ENCODE peak calls at places on chromosomes 11 and 22, in four cellular contexts. Z is HS-27A, F is NCI-H82, T is psoas muscle. W is an unnamed sample.
A peak's percentile ranks its signal among the peaks of the same experiment; 100 is the strongest.

GRCh38 chr22:42289671-42290269 is 19.3 kb upstream of the TCF20 start:
- DNase-seq in Z (no peak), F (peak; percentile 82), T (no peak), W (no peak)

GRCh38 chr11:70432065-70432464 is 33.7 kb downstream of the CTTN start:
- DNase-seq in Z (no peak), F (no peak), T (no peak), W (no peak)

GRCh38 chr22:40345801-40346177 is 511 bp upstream of the ADSL start:
- DNase-seq in Z (no peak), F (peak; percentile 61), T (no peak), W (peak; percentile 33)

GRCh38 chr11:6320411-6321207 is at the start of gene CAVIN3:
- DNase-seq in Z (peak; percentile 75), F (no peak), T (peak; percentile 90), W (peak; percentile 83)

GRCh38 chr11:98940913-98941312 is 79.8 kb upstream of the CNTN5 start:
- DNase-seq in Z (no peak), F (peak; percentile 89), T (no peak), W (no peak)

GRCh38 chr11:828501-829115 is 889 bp downstream of the CRACR2B start:
- DNase-seq in Z (no peak), F (no peak), T (no peak), W (no peak)

GRCh38 chr11:78350646-78351165 is 66.9 kb downstream of the GAB2 start:
- DNase-seq in Z (no peak), F (no peak), T (no peak), W (peak; percentile 61)

GRCh38 chr22:17844150-17844549 is 69.9 kb upstream of the BID start:
- DNase-seq in Z (no peak), F (no peak), T (no peak), W (no peak)

GRCh38 chr22:25232301-25232700 is 12.9 kb downstream of the CRYBB2 start:
- DNase-seq in Z (no peak), F (no peak), T (no peak), W (peak; percentile 31)

GRCh38 chr22:39703890-39704658 is 133.5 kb downstream of the CACNA1I start:
- DNase-seq in Z (no peak), F (peak; percentile 96), T (peak; percentile 78), W (no peak)

GRCh38 chr11:12390687-12391110 is 13.3 kb downstream of the PARVA start:
- DNase-seq in Z (no peak), F (peak; percentile 14), T (no peak), W (no peak)

GRCh38 chr22:40512426-40513136 is 123.9 kb downstream of the MRTFA start:
- DNase-seq in Z (peak; percentile 83), F (peak; percentile 27), T (no peak), W (peak; percentile 100)

GRCh38 chr22:36220457-36220921 is 18.8 kb downstream of the APOL2 start:
- DNase-seq in Z (no peak), F (no peak), T (peak; percentile 42), W (peak; percentile 51)

GRCh38 chr11:65616575-65617001 is 1.0 kb downstream of the PCNX3 start:
- DNase-seq in Z (no peak), F (no peak), T (no peak), W (no peak)

GRCh38 chr11:108788565-108789199 is 123.8 kb downstream of the DDX10 start:
- DNase-seq in Z (no peak), F (peak; percentile 15), T (no peak), W (peak; percentile 53)

GRCh38 chr11:27040302-27041115 is at the start of gene BBOX1:
- DNase-seq in Z (no peak), F (no peak), T (no peak), W (no peak)

GRCh38 chr22:29208879-29209623 is 3.4 kb downstream of the EMID1 start:
- DNase-seq in Z (no peak), F (no peak), T (no peak), W (no peak)

GRCh38 chr11:6646631-6647281 is 8.9 kb downstream of the DCHS1 start:
- DNase-seq in Z (no peak), F (no peak), T (no peak), W (peak; percentile 84)

GRCh38 chr11:12862761-12863469 is 146.2 kb upstream of the RASSF10 start:
- DNase-seq in Z (no peak), F (peak; percentile 58), T (peak; percentile 42), W (peak; percentile 92)

GRCh38 chr11:47991266-47991830 is 11.0 kb downstream of the PTPRJ start:
- DNase-seq in Z (no peak), F (peak; percentile 68), T (peak; percentile 28), W (no peak)

GRCh38 chr11:129048911-129049310 is 106.2 kb upstream of the TP53AIP1 start:
- DNase-seq in Z (no peak), F (no peak), T (no peak), W (no peak)

GRCh38 chr11:27201454-27202302 is 161.1 kb downstream of the BBOX1 start:
- DNase-seq in Z (peak; percentile 90), F (peak; percentile 98), T (peak; percentile 67), W (peak; percentile 88)

GRCh38 chr11:128848815-128849455 is 18.2 kb downstream of the KCNJ1 start:
- DNase-seq in Z (no peak), F (peak; percentile 53), T (peak; percentile 38), W (no peak)

GRCh38 chr11:8512547-8512946 is 81.5 kb downstream of the STK33 start:
- DNase-seq in Z (no peak), F (no peak), T (no peak), W (no peak)

GRCh38 chr22:49297286-49297870 is 530.3 kb downstream of the BRD1 start:
- DNase-seq in Z (no peak), F (no peak), T (no peak), W (no peak)

GRCh38 chr11:96215094-96215782 is 127.8 kb downstream of the MAML2 start:
- DNase-seq in Z (no peak), F (no peak), T (no peak), W (peak; percentile 60)

GRCh38 chr22:27885977-27886842 is 32.8 kb downstream of the PITPNB start:
- DNase-seq in Z (peak; percentile 66), F (peak; percentile 44), T (no peak), W (peak; percentile 91)

GRCh38 chr22:29251265-29251664 is 16.5 kb downstream of the RHBDD3 start:
- DNase-seq in Z (no peak), F (no peak), T (no peak), W (no peak)

GRCh38 chr22:43211941-43212433 is 25.1 kb upstream of the TTLL12 start:
- DNase-seq in Z (no peak), F (no peak), T (no peak), W (no peak)

GRCh38 chr22:35589071-35589735 is 27.9 kb downstream of the MB start:
- DNase-seq in Z (peak; percentile 39), F (no peak), T (peak; percentile 84), W (peak; percentile 91)

GRCh38 chr11:10858505-10859360 is 880 bp upstream of the ZBED5 start:
- DNase-seq in Z (peak; percentile 20), F (peak; percentile 61), T (peak; percentile 65), W (peak; percentile 58)

GRCh38 chr22:42263944-42264343 is 6.5 kb downstream of the TCF20 start:
- DNase-seq in Z (no peak), F (peak; percentile 19), T (no peak), W (no peak)

GRCh38 chr11:44361883-44362282 is 51.9 kb upstream of the ALX4 start:
- DNase-seq in Z (no peak), F (no peak), T (no peak), W (peak; percentile 1)

GRCh38 chr22:44192098-44192810 is 11.5 kb downstream of the PARVG start:
- DNase-seq in Z (no peak), F (peak; percentile 35), T (no peak), W (no peak)

GRCh38 chr11:113506461-113506860 is 31.3 kb upstream of the DRD2 start:
- DNase-seq in Z (no peak), F (no peak), T (no peak), W (no peak)

GRCh38 chr22:35742342-35743100 is 24.8 kb downstream of the APOL5 start:
- DNase-seq in Z (peak; percentile 12), F (no peak), T (no peak), W (peak; percentile 85)

GRCh38 chr11:64539711-64540420 is 51.2 kb upstream of the SLC22A12 start:
- DNase-seq in Z (no peak), F (no peak), T (no peak), W (no peak)

GRCh38 chr11:126359431-126360048 is 4.1 kb downstream of the ST3GAL4 start:
- DNase-seq in Z (no peak), F (peak; percentile 76), T (peak; percentile 79), W (peak; percentile 88)